ENCODE peak calls at places on chromosomes 1 and 21, in four cellular contexts. D, E, S and V are unnamed samples.

GRCh38 chr1:117892512-117892911 is 36.9 kb downstream of the GDAP2 start:
- DNase-seq in D (no peak), E (no peak), S (no peak), V (no peak)

GRCh38 chr1:231028676-231029075 is 11.4 kb downstream of the FAM89A start:
- DNase-seq in D (no peak), E (no peak), S (no peak), V (no peak)

GRCh38 chr1:55580845-55581332 is 365.7 kb upstream of the USP24 start:
- DNase-seq in D (peak), E (no peak), S (peak), V (no peak)

GRCh38 chr1:205783904-205784303 is 8.6 kb upstream of the RAB29 start:
- DNase-seq in D (no peak), E (no peak), S (no peak), V (peak)

GRCh38 chr1:224660074-224660473 is 44.0 kb downstream of the CNIH3 start:
- DNase-seq in D (no peak), E (no peak), S (no peak), V (no peak)

GRCh38 chr1:204370176-204370575 is 10.4 kb upstream of the PLEKHA6 start:
- DNase-seq in D (no peak), E (no peak), S (no peak), V (no peak)

GRCh38 chr1:209257454-209257853 is 326.1 kb upstream of the CAMK1G start:
- DNase-seq in D (no peak), E (no peak), S (no peak), V (no peak)

GRCh38 chr1:82171955-82172354 is 371.2 kb downstream of the ADGRL2 start:
- DNase-seq in D (no peak), E (no peak), S (no peak), V (no peak)

GRCh38 chr1:76583237-76583868 is 283.9 kb upstream of the ST6GALNAC5 start:
- DNase-seq in D (no peak), E (no peak), S (no peak), V (no peak)

GRCh38 chr1:202078211-202078610 is 44.5 kb upstream of the GPR37L1 start:
- DNase-seq in D (no peak), E (no peak), S (no peak), V (no peak)

GRCh38 chr1:3070654-3071506 is 1.9 kb downstream of the PRDM16 start:
- DNase-seq in D (no peak), E (no peak), S (no peak), V (no peak)

GRCh38 chr1:174165471-174166137 is 6.3 kb downstream of the RABGAP1L start:
- DNase-seq in D (no peak), E (no peak), S (no peak), V (no peak)

GRCh38 chr1:152783095-152783494 is 3.0 kb upstream of the LCE1E start:
- DNase-seq in D (no peak), E (no peak), S (peak), V (no peak)

GRCh38 chr1:94590203-94591137 is 48.9 kb upstream of the F3 start:
- DNase-seq in D (no peak), E (no peak), S (no peak), V (no peak)

GRCh38 chr21:42062543-42063022 is 8.5 kb upstream of the UMODL1 start:
- DNase-seq in D (no peak), E (peak), S (no peak), V (no peak)

GRCh38 chr1:112265946-112266345 is 130.1 kb upstream of the CTTNBP2NL start:
- DNase-seq in D (peak), E (no peak), S (no peak), V (no peak)

GRCh38 chr1:199690520-199690919 is 337.0 kb upstream of the NR5A2 start:
- DNase-seq in D (no peak), E (no peak), S (no peak), V (no peak)

GRCh38 chr1:245604979-245605378 is 450.2 kb downstream of the KIF26B start:
- DNase-seq in D (no peak), E (no peak), S (no peak), V (no peak)

GRCh38 chr1:55048453-55049270 is 9.3 kb downstream of the PCSK9 start:
- DNase-seq in D (no peak), E (no peak), S (no peak), V (no peak)

GRCh38 chr1:175036476-175036875 is 13.3 kb upstream of the MRPS14 start:
- DNase-seq in D (no peak), E (no peak), S (no peak), V (no peak)

GRCh38 chr1:169348356-169349036 is 19.1 kb downstream of the NME7 start:
- DNase-seq in D (no peak), E (peak), S (peak), V (peak)

GRCh38 chr1:215273838-215274516 is 191.4 kb downstream of the KCNK2 start:
- DNase-seq in D (peak), E (no peak), S (peak), V (peak)

GRCh38 chr1:185789846-185790735 is 55.9 kb downstream of the HMCN1 start:
- DNase-seq in D (peak), E (no peak), S (peak), V (peak)

GRCh38 chr1:90798883-90799282 is 81.8 kb upstream of the BARHL2 start:
- DNase-seq in D (no peak), E (no peak), S (no peak), V (no peak)

DNA sequence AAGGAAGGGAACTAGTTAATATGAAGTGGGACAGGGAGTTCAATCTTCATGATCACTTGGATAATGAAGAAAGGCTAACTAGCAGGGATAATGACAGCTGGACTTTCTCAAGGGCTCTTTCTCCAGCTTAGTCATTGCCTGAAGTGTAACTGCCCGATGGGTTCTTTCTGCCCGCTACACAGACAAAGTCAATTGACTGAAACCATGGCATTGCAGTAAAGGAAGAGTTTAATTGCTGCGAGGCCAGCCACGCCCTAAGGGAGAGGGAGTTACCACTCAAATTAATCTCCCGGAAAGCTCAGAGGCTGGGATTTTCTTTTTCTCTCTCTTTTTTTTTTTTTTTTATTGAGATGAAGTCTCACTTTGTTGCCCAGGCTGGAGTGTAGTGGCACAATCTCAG is 16.6 kb upstream of the SLC2A5 start:
- DNase-seq in D (no peak), E (no peak), S (no peak), V (no peak)
- H3K4me3 ChIP-seq in D (no peak), E (no peak), S (no peak), V (no peak)

DNA sequence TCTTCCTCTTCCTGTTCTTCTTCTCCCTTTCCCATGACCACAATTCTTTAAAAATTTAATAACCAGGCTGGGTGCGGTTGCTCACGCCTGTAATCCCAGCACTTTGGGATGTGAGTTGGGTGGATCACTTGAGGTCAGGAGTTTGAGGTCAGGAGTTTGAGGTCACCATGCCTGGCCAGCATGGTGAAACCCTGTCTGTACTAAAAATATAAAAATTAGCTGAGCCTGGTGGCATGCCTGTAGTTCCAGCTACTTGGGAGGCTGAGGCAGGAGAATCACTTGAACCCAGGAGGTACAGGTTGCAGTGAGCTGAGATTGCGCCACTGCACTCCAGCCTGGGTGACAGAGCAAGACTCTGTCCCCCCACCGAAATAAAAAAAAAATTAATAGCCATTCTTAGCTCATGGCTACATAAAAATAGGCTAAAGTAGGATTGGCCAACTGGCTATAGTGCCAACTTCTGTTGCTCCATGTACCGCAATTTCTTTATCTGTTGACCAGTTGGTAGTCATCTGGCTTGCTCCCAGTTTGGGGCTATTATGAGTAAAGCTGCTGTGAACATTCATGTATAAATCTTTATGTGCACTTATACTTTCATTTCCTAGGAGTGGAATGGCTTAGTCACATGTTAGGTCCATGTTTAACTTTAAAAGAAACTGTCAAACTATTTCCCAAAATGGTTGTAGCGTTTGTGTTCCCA is 136.3 kb downstream of the PEX14 start:
- DNase-seq in D (no peak), E (no peak), S (peak), V (no peak)
- H3K4me3 ChIP-seq in D (no peak), E (no peak), S (no peak), V (no peak)

GRCh38 chr1:156126701-156127534 is 12.4 kb downstream of the LMNA start:
- DNase-seq in D (peak), E (peak), S (peak), V (no peak)

GRCh38 chr1:156129687-156130577 is 15.4 kb downstream of the LMNA start:
- DNase-seq in D (peak), E (peak), S (peak), V (peak)

GRCh38 chr1:156126043-156126700 is 11.7 kb downstream of the LMNA start:
- DNase-seq in D (peak), E (peak), S (peak), V (peak)

GRCh38 chr1:156130578-156130942 is 16.0 kb downstream of the LMNA start:
- DNase-seq in D (no peak), E (no peak), S (no peak), V (no peak)

DNA sequence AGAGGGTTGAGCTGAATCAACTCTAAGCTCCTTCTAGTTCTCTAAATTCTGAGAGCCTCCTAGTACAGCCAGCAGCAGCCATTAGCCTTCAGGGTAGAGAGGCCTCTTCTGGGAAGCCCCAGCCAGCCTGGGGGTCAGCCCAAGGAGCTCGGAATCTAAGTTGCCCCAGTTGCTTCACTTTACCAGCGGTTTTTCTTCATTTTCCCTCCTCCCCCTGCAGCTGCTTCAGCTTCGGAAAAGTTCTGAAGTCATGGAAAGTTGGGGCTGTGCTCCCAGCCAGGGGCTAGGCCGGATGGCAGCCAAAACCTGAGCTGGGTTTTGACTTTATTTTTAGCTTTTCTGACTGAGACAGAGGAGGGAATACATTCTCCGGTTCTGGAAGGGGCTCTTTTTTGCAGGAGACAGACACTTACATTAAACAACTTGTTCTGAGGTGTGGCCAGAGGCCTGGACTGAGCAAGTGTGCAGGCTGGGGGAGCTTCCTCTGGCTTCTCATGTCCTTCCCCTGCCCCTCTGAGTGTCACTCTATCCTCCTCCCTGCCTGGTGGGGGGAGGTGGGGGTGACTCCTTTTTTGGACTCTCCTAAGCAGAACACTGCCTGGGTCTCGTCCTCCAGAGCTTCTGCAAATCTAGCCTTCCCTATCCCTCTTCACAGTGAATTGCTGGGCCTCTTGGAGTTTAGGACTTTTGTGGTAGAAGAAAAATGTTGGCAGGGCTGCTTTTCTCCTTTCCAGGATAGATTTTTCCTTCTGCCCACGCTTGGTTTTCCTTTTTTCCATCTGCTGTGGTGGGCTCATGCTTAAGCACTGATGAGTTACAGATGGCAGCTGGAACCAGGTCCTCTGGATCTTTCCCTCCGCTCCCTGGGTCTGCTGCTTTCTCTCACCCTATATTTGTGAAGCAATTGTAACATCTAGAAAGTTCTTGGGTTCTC is 14.5 kb downstream of the LMNA start:
- DNase-seq in D (peak), E (no peak), S (peak), V (no peak)
- H3K4me3 ChIP-seq in D (peak), E (peak), S (peak), V (peak)

GRCh38 chr1:1183221-1183747 is 9.6 kb downstream of the TTLL10 start:
- DNase-seq in D (no peak), E (no peak), S (no peak), V (no peak)
- H3K4me3 ChIP-seq in D (no peak), E (no peak), S (no peak), V (no peak)

GRCh38 chr1:10530756-10531155 is 56.0 kb downstream of the PEX14 start:
- DNase-seq in D (no peak), E (no peak), S (no peak), V (peak)
- H3K4me3 ChIP-seq in D (no peak), E (no peak), S (no peak), V (peak)